ENCODE peak calls at places on chromosomes 13 and 19, in ten cellular contexts. Y is activated CD4-positive, alpha-beta T cell treated with anti-CD3 and anti-CD28 coated beads, Interleukin-2, amount 10 ng/mL, durations not matched to agents 7 days and 5 days; M is SHP77; V is GF-D8; B is stimulated activated CD8-positive, alpha-beta memory T cell treated with anti-CD3 and anti-CD28 coated beads, Interleukin-4, amount 100 ng/mL, for 4 hours; K is stomach; U is GM04504; C is body of pancreas; R is substantia nigra; W is CD4-positive, CD25-positive, alpha-beta regulatory T cell. L is an unnamed sample.

GRCh38 chr19:15779756-15780476 is 7.5 kb upstream of the OR10H5 start:
- DNase-seq in Y (no peak), M (no peak), V (no peak), B (no peak), K (peak), U (no peak), C (peak), R (peak), W (no peak), L (no peak)

GRCh38 chr19:58479303-58479702 is 3.2 kb downstream of the ZNF446 start:
- DNase-seq in Y (no peak), M (no peak), V (no peak), B (no peak), K (no peak), U (no peak), C (no peak), R (no peak), W (no peak), L (no peak)

GRCh38 chr13:26310003-26310402 is 56.1 kb downstream of the CDK8 start:
- DNase-seq in Y (no peak), M (no peak), V (no peak), B (no peak), K (no peak), U (no peak), C (no peak), R (no peak), W (no peak), L (no peak)

GRCh38 chr13:94318418-94318817 is 161.1 kb downstream of the DCT start:
- DNase-seq in Y (no peak), M (no peak), V (no peak), B (no peak), K (no peak), U (no peak), C (no peak), R (no peak), W (no peak), L (no peak)

GRCh38 chr19:53812335-53812734 is 11.8 kb downstream of the NLRP12 start:
- DNase-seq in Y (no peak), M (no peak), V (no peak), B (no peak), K (no peak), U (no peak), C (no peak), R (no peak), W (no peak), L (peak)

GRCh38 chr19:42233638-42234292 is 8.6 kb downstream of the GSK3A start:
- DNase-seq in Y (no peak), M (no peak), V (no peak), B (no peak), K (no peak), U (no peak), C (no peak), R (no peak), W (no peak), L (no peak)

GRCh38 chr13:33348366-33348765 is 62.8 kb upstream of the STARD13 start:
- DNase-seq in Y (no peak), M (no peak), V (no peak), B (no peak), K (no peak), U (peak), C (no peak), R (no peak), W (no peak), L (no peak)

GRCh38 chr19:55487884-55488687 is at the start of gene SSC5D:
- DNase-seq in Y (no peak), M (no peak), V (no peak), B (no peak), K (no peak), U (no peak), C (no peak), R (no peak), W (no peak), L (no peak)

GRCh38 chr13:113532156-113532806 is 41.8 kb upstream of the DCUN1D2 start:
- DNase-seq in Y (no peak), M (no peak), V (no peak), B (no peak), K (no peak), U (no peak), C (no peak), R (no peak), W (no peak), L (no peak)

GRCh38 chr13:93814658-93815057 is 588.1 kb downstream of the GPC6 start:
- DNase-seq in Y (no peak), M (no peak), V (no peak), B (no peak), K (no peak), U (no peak), C (no peak), R (no peak), W (no peak), L (no peak)

GRCh38 chr19:45468159-45468651 is 409 bp downstream of the FOSB start:
- DNase-seq in Y (peak), M (no peak), V (no peak), B (no peak), K (peak), U (no peak), C (peak), R (no peak), W (no peak), L (peak)

GRCh38 chr13:106709509-106709908 is 141.6 kb upstream of the ARGLU1 start:
- DNase-seq in Y (no peak), M (no peak), V (no peak), B (no peak), K (no peak), U (no peak), C (no peak), R (no peak), W (no peak), L (no peak)

GRCh38 chr19:34431681-34432402 is 3.7 kb downstream of the UBA2 start:
- DNase-seq in Y (no peak), M (no peak), V (no peak), B (no peak), K (no peak), U (no peak), C (no peak), R (no peak), W (no peak), L (no peak)

GRCh38 chr13:91817250-91817649 is 418.8 kb downstream of the GPC5 start:
- DNase-seq in Y (no peak), M (peak), V (no peak), B (no peak), K (no peak), U (no peak), C (no peak), R (no peak), W (no peak), L (no peak)

GRCh38 chr19:871446-872265 is 12.2 kb downstream of the CFD start:
- DNase-seq in Y (no peak), M (no peak), V (no peak), B (no peak), K (no peak), U (no peak), C (no peak), R (no peak), W (peak), L (no peak)

GRCh38 chr19:12453495-12453894 is 12.7 kb upstream of the ZNF443 start:
- DNase-seq in Y (no peak), M (no peak), V (no peak), B (no peak), K (no peak), U (no peak), C (peak), R (no peak), W (no peak), L (no peak)

GRCh38 chr19:48390188-48391099 is 907 bp downstream of the KDELR1 start:
- DNase-seq in Y (peak), M (no peak), V (peak), B (no peak), K (peak), U (no peak), C (peak), R (peak), W (peak), L (peak)

GRCh38 chr19:926595-927043 is 784 bp downstream of the ARID3A start:
- DNase-seq in Y (no peak), M (no peak), V (peak), B (no peak), K (peak), U (no peak), C (peak), R (no peak), W (no peak), L (peak)

L was measured in RPMI8226.